ENCODE peak calls at places on chromosomes 16 and 17, in nine cellular contexts. T is bronchial epithelial cell, R is cardiac fibroblast, L is thoracic aorta, W is HFF-Myc, U is tibial artery, B is PC-3, V is cardiac muscle cell, X is neural progenitor cell. C is an unnamed sample.

GRCh38 chr17:77318491-77319210 is 177.9 kb downstream of the SEC14L1 start:
- DNase-seq in T (no peak), R (peak), L (no peak), W (no peak), U (peak), B (no peak), V (no peak), X (no peak), C (peak)

GRCh38 chr17:46979023-46979870 is at the start of gene RPRML:
- DNase-seq in T (no peak), R (peak), L (no peak), W (no peak), U (no peak), B (peak), V (peak), X (peak), C (peak)

GRCh38 chr16:24838554-24839266 is 7.1 kb upstream of the SLC5A11 start:
- DNase-seq in T (peak), R (peak), L (peak), W (no peak), U (peak), B (peak), V (no peak), X (no peak), C (peak)

GRCh38 chr17:15451681-15452080 is 15.7 kb downstream of the CDRT4 start:
- DNase-seq in T (no peak), R (no peak), L (no peak), W (no peak), U (no peak), B (no peak), V (no peak), X (no peak), C (no peak)

GRCh38 chr17:65278050-65278819 is 141.1 kb downstream of the RGS9 start:
- DNase-seq in T (peak), R (peak), L (no peak), W (no peak), U (no peak), B (peak), V (peak), X (peak), C (peak)

GRCh38 chr16:79090966-79091365 is 509.6 kb downstream of the MAF start:
- DNase-seq in T (no peak), R (no peak), L (no peak), W (no peak), U (no peak), B (no peak), V (no peak), X (no peak), C (no peak)

GRCh38 chr16:82655315-82655714 is 28.5 kb downstream of the CDH13 start:
- DNase-seq in T (no peak), R (peak), L (no peak), W (peak), U (no peak), B (no peak), V (no peak), X (no peak), C (peak)

GRCh38 chr17:73342057-73342522 is 30.3 kb upstream of the CDC42EP4 start:
- DNase-seq in T (peak), R (peak), L (peak), W (peak), U (peak), B (peak), V (peak), X (peak), C (peak)

GRCh38 chr17:82876602-82877391 is 37.0 kb upstream of the ZNF750 start:
- DNase-seq in T (peak), R (peak), L (no peak), W (peak), U (peak), B (peak), V (peak), X (peak), C (peak)

GRCh38 chr16:24729967-24730815 is 740 bp downstream of the TNRC6A start:
- DNase-seq in T (peak), R (peak), L (no peak), W (no peak), U (no peak), B (no peak), V (peak), X (peak), C (no peak)

GRCh38 chr17:68596411-68596945 is 4.7 kb downstream of the FAM20A start:
- DNase-seq in T (no peak), R (no peak), L (no peak), W (no peak), U (no peak), B (no peak), V (no peak), X (no peak), C (no peak)

GRCh38 chr17:80277751-80278671 is 17.4 kb downstream of the RNF213 start:
- DNase-seq in T (no peak), R (no peak), L (no peak), W (no peak), U (no peak), B (no peak), V (no peak), X (no peak), C (no peak)

GRCh38 chr17:9465216-9465921 is 110.3 kb downstream of the STX8 start:
- DNase-seq in T (peak), R (peak), L (no peak), W (peak), U (peak), B (no peak), V (peak), X (no peak), C (peak)

GRCh38 chr16:1890701-1891035 is 18.7 kb upstream of the MEIOB start:
- DNase-seq in T (peak), R (no peak), L (no peak), W (no peak), U (no peak), B (no peak), V (no peak), X (no peak), C (no peak)

GRCh38 chr17:38509772-38510423 is 81.6 kb downstream of the ARHGAP23 start:
- DNase-seq in T (no peak), R (peak), L (no peak), W (no peak), U (no peak), B (no peak), V (no peak), X (no peak), C (peak)

GRCh38 chr17:700504-701094 is 14.0 kb downstream of the VPS53 start:
- DNase-seq in T (peak), R (peak), L (no peak), W (no peak), U (no peak), B (peak), V (peak), X (peak), C (peak)

GRCh38 chr16:19737306-19737975 is 19.4 kb downstream of the IQCK start:
- DNase-seq in T (no peak), R (no peak), L (no peak), W (no peak), U (peak), B (no peak), V (no peak), X (no peak), C (no peak)

GRCh38 chr17:12348476-12348875 is 317.2 kb upstream of the MYOCD start:
- DNase-seq in T (no peak), R (peak), L (no peak), W (no peak), U (no peak), B (no peak), V (no peak), X (no peak), C (peak)

GRCh38 chr16:83974475-83974874 is 6.4 kb downstream of the NECAB2 start:
- DNase-seq in T (no peak), R (no peak), L (no peak), W (no peak), U (no peak), B (no peak), V (no peak), X (no peak), C (no peak)

GRCh38 chr16:11359370-11359769 is 14.1 kb downstream of the RMI2 start:
- DNase-seq in T (peak), R (no peak), L (no peak), W (no peak), U (no peak), B (peak), V (no peak), X (no peak), C (no peak)

DNA sequence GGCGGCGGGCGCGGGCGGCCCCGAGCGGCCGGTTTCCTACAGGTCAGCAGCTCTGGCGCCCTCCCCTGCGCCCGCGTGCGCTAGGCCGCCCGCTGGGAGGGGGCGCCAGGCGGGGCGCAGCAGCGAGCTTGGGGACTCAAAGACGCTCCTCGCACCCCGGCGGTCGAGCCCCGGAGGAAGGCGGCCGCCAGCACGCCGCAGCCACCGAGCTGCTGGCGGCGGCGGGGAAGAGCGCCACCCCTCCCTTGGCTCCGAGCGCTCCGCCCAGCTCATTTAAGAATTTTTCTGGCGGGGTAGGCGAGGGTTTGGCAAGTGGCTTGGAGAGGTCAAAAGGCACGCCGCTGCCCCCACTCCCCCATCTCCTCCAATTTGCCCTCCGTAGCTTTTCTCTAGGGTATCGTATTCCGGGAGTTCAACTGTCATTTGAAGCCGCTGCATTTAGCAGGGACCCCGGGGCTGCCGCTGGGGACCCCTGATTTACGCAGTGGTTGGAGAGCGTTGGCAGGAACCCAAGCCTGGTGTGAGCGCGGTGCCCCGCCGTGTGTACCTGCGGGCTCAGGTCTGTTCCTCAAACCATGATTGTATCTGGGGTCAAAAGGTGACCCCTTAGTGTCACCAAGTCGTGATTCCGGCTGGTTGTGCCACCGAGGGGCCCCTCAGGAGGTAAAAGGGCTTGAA is 59.5 kb upstream of the GSE1 start:
- DNase-seq in T (no peak), R (peak), L (no peak), W (no peak), U (peak), B (peak), V (peak), X (no peak), C (peak)
- TF ChIP-seq CTCF in T (peak), R (no peak), L (peak), W (peak), U (no peak), B (peak), V (peak), X (peak), C (no peak)

DNA sequence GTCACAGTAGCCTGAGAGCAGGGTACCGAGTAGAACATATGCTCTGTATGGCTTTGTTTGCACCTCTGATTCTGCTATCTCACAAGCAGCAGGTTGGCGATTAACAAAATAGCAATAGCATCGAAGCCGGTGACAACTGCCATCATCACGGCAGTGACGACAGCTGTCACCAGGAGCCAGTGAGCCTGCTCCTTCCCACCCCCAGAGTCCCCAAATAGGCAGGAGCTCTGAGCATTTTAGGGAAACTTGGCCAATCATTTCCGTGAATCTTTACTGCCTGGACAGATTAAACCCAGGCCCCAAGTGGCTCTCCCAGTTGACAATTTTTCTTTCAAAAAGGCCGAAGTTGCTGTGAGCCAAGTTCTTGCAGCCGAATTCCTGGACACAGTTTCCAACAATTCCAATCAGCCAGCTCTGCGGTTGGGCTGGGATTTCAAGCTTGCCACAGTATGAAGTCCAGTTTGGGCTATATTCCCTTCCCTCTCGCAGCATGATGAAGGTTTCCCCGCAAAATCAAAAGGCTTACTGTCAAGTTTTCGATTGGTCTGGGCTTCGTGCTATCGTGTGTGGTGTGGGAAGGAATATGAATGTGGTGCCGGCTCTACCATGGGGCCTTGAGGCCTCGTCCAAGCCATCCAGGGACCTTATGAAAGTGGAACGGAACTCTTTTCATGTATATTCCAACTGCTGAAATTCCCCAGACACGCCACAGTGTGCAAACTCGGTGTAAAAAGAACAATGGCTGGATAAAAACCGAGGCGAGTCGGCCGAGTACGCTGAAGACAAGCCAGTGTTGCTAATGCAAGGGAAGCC is 186.6 kb downstream of the C16orf78 start:
- DNase-seq in T (no peak), R (peak), L (no peak), W (no peak), U (peak), B (no peak), V (no peak), X (no peak), C (peak)
- H3K4me3 ChIP-seq in T (no peak), R (no peak), L (peak), W (no peak), U (no peak), B (no peak), V (no peak), X (no peak), C (no peak)

GRCh38 chr16:49443576-49443975 is 70.0 kb downstream of the C16orf78 start:
- DNase-seq in T (no peak), R (no peak), L (no peak), W (no peak), U (no peak), B (no peak), V (no peak), X (no peak), C (no peak)

GRCh38 chr16:49439676-49440075 is 66.1 kb downstream of the C16orf78 start:
- DNase-seq in T (no peak), R (no peak), L (no peak), W (no peak), U (no peak), B (no peak), V (no peak), X (no peak), C (no peak)

GRCh38 chr16:49440156-49441065 is 66.8 kb downstream of the C16orf78 start:
- DNase-seq in T (no peak), R (no peak), L (no peak), W (no peak), U (no peak), B (no peak), V (no peak), X (peak), C (no peak)

GRCh38 chr16:49442805-49443204 is 69.2 kb downstream of the C16orf78 start:
- DNase-seq in T (no peak), R (no peak), L (no peak), W (no peak), U (no peak), B (no peak), V (no peak), X (no peak), C (no peak)

DNA sequence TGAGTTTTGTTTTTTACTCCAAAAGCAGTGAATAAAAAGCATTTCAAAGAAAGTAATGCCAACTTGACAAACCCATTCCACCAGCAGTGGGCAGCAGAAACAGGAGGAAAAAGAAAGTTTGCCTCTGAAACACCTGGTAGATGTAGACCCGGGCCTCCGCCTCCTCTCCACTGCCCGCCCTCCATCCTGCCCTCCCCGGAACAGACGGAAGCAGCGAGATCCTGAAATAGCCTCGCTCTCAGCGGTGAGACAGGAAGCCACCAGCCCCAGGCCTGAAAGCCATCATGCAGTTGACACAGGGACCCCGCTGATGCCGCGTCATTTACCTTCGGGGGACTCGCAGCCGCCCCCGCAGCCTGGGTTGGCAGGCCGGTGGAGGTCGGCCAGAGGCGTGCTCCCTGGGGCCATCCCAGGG is 67.8 kb downstream of the C16orf78 start:
- DNase-seq in T (no peak), R (peak), L (no peak), W (no peak), U (no peak), B (no peak), V (peak), X (peak), C (peak)
- TF ChIP-seq CTCF in T (no peak), R (no peak), L (peak), W (no peak), U (no peak), B (no peak), V (peak), X (peak), C (no peak)

DNA sequence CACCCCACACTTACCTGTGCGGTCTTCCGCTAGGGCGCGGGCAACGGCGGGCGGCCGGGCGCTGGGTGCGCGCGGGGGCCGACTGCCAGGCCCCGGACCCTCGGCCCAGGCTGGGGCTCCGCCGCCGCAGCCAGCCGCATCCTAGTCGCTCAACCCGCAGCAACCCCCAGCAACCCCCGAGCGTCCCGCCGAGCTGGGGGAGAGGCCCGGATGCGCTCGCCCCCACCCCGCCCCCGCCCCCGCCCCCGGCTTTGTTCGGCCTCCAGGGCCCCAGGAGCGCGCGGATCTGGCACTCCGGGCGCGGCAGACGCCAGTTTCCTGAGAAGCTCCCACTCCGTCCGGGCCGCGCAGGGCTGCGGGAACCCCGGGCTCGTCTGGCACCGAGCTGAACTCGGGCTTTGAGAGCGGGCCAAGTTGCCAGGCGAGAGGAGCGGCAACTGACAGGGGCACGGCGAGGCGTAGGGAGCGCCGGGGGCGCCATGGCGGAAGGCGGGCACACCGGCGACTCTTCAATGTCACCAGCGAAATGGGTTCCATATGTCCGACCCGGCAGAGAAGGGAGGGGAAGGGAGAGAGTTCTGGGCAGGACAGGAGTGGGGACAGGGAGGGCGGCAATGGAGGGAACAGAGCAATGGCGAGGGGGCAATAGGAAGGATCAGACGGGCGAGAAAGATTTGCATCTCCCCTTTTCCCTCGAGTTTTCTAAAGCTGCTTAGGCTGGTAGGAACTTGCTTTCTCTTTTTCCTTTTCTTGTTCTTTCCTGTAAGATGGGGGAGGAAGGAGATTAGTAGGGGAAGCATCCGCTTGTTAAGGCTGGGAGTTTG is 13.7 kb downstream of the HOXB4 start:
- DNase-seq in T (no peak), R (no peak), L (no peak), W (no peak), U (no peak), B (no peak), V (no peak), X (no peak), C (no peak)
- H3K4me3 ChIP-seq in T (no peak), R (peak), L (peak), W (peak), U (peak), B (no peak), V (peak), X (peak), C (peak)

GRCh38 chr17:29434550-29434949 is 44.4 kb downstream of the TAOK1 start:
- DNase-seq in T (no peak), R (no peak), L (no peak), W (no peak), U (no peak), B (no peak), V (no peak), X (no peak), C (no peak)
- TF ChIP-seq CTCF in T (no peak), R (no peak), L (no peak), W (no peak), U (no peak), B (no peak), V (no peak), X (no peak), C (no peak)

GRCh38 chr17:74454197-74455024 is 12.0 kb upstream of the CD300A start:
- DNase-seq in T (peak), R (peak), L (peak), W (no peak), U (peak), B (no peak), V (no peak), X (peak), C (peak)
- H3K4me3 ChIP-seq in T (peak), R (peak), L (peak), W (peak), U (peak), B (peak), V (peak), X (peak), C (peak)

GRCh38 chr17:33653389-33653788 is 360.3 kb upstream of the ASIC2 start:
- DNase-seq in T (no peak), R (no peak), L (no peak), W (no peak), U (no peak), B (no peak), V (no peak), X (peak), C (peak)

GRCh38 chr17:33647976-33648375 is 354.9 kb upstream of the ASIC2 start:
- DNase-seq in T (peak), R (no peak), L (no peak), W (no peak), U (no peak), B (no peak), V (peak), X (peak), C (peak)

GRCh38 chr17:33657181-33657580 is 364.1 kb upstream of the ASIC2 start:
- DNase-seq in T (no peak), R (no peak), L (no peak), W (no peak), U (no peak), B (no peak), V (no peak), X (peak), C (no peak)

GRCh38 chr17:33651631-33652030 is 358.5 kb upstream of the ASIC2 start:
- DNase-seq in T (no peak), R (no peak), L (no peak), W (no peak), U (no peak), B (peak), V (no peak), X (no peak), C (peak)
- TF ChIP-seq CTCF in T (no peak), R (no peak), L (no peak), W (no peak), U (no peak), B (no peak), V (no peak), X (peak), C (peak)